ENCODE peak calls at places on chromosomes 1 and 21, in eight cellular contexts. One of them, this sample, is unnamed. For H3K36me3, the result is how much of the 10 kb centered on the place peaks cover.

GRCh38 chr1:40664167-40664537 is 1.3 kb downstream of the RIMS3 start:
- DNase-seq in kidney epithelial cell: no peak
- DNase-seq in Karpas-422: no peak
- DNase-seq in Peyer's patch: no peak
- DNase-seq in GM06990: no peak
- DNase-seq in endodermal cell: no peak
- DNase-seq in HCT116: no peak
- DNase-seq in pancreas: no peak
- DNase-seq in this sample: no peak

GRCh38 chr1:19979494-19979977 is at the start of gene PLA2G2A:
- DNase-seq in kidney epithelial cell: no peak
- DNase-seq in Karpas-422: no peak
- DNase-seq in Peyer's patch: no peak
- DNase-seq in GM06990: no peak
- DNase-seq in endodermal cell: no peak
- DNase-seq in HCT116: no peak
- DNase-seq in pancreas: no peak
- DNase-seq in this sample: no peak

GRCh38 chr1:52444465-52444864 is 40.1 kb downstream of the PRPF38A start:
- DNase-seq in kidney epithelial cell: no peak
- DNase-seq in Karpas-422: no peak
- DNase-seq in Peyer's patch: no peak
- DNase-seq in GM06990: no peak
- DNase-seq in endodermal cell: no peak
- DNase-seq in HCT116: no peak
- DNase-seq in pancreas: no peak
- DNase-seq in this sample: no peak

GRCh38 chr1:28078680-28079626 is 9.5 kb downstream of the EYA3 start:
- DNase-seq in kidney epithelial cell: peak
- DNase-seq in Karpas-422: no peak
- DNase-seq in Peyer's patch: no peak
- DNase-seq in GM06990: no peak
- DNase-seq in endodermal cell: no peak
- DNase-seq in HCT116: peak
- DNase-seq in pancreas: no peak
- DNase-seq in this sample: no peak

GRCh38 chr1:7975212-7975865 is 13.8 kb downstream of the PARK7 start:
- DNase-seq in kidney epithelial cell: no peak
- DNase-seq in Karpas-422: peak
- DNase-seq in Peyer's patch: peak
- DNase-seq in GM06990: no peak
- DNase-seq in endodermal cell: peak
- DNase-seq in HCT116: peak
- DNase-seq in pancreas: peak
- DNase-seq in this sample: no peak

GRCh38 chr1:155135416-155136197 is at the start of gene SLC50A1:
- DNase-seq in kidney epithelial cell: peak
- DNase-seq in Karpas-422: peak
- DNase-seq in Peyer's patch: peak
- DNase-seq in GM06990: peak
- DNase-seq in endodermal cell: peak
- DNase-seq in HCT116: peak
- DNase-seq in pancreas: peak
- DNase-seq in this sample: peak

GRCh38 chr1:71179997-71180396 is 99.2 kb upstream of the ZRANB2 start:
- DNase-seq in kidney epithelial cell: no peak
- DNase-seq in Karpas-422: no peak
- DNase-seq in Peyer's patch: no peak
- DNase-seq in GM06990: no peak
- DNase-seq in endodermal cell: no peak
- DNase-seq in HCT116: no peak
- DNase-seq in pancreas: no peak
- DNase-seq in this sample: no peak

GRCh38 chr1:94947453-94947852 is 20.5 kb upstream of the CNN3 start:
- DNase-seq in kidney epithelial cell: no peak
- DNase-seq in Karpas-422: no peak
- DNase-seq in Peyer's patch: no peak
- DNase-seq in GM06990: no peak
- DNase-seq in endodermal cell: no peak
- DNase-seq in HCT116: no peak
- DNase-seq in pancreas: no peak
- DNase-seq in this sample: peak

GRCh38 chr1:71351438-71351837 is 270.6 kb upstream of the ZRANB2 start:
- DNase-seq in kidney epithelial cell: no peak
- DNase-seq in Karpas-422: no peak
- DNase-seq in Peyer's patch: no peak
- DNase-seq in GM06990: no peak
- DNase-seq in endodermal cell: no peak
- DNase-seq in HCT116: no peak
- DNase-seq in pancreas: no peak
- DNase-seq in this sample: peak

GRCh38 chr1:190738321-190738720 is 260.7 kb upstream of the BRINP3 start:
- DNase-seq in kidney epithelial cell: no peak
- DNase-seq in Karpas-422: no peak
- DNase-seq in Peyer's patch: no peak
- DNase-seq in GM06990: no peak
- DNase-seq in endodermal cell: no peak
- DNase-seq in HCT116: no peak
- DNase-seq in pancreas: no peak
- DNase-seq in this sample: no peak

GRCh38 chr1:176949033-176949662 is 215.4 kb downstream of the ASTN1 start:
- DNase-seq in kidney epithelial cell: peak
- DNase-seq in Karpas-422: peak
- DNase-seq in Peyer's patch: peak
- DNase-seq in GM06990: peak
- DNase-seq in endodermal cell: peak
- DNase-seq in HCT116: peak
- DNase-seq in pancreas: peak
- DNase-seq in this sample: no peak

GRCh38 chr1:2213576-2214505 is 14.3 kb upstream of the SKI start:
- DNase-seq in kidney epithelial cell: no peak
- DNase-seq in Karpas-422: no peak
- DNase-seq in Peyer's patch: no peak
- DNase-seq in GM06990: no peak
- DNase-seq in endodermal cell: peak
- DNase-seq in HCT116: no peak
- DNase-seq in pancreas: peak
- DNase-seq in this sample: no peak

GRCh38 chr21:37383066-37383465 is 16.5 kb downstream of the DYRK1A start:
- DNase-seq in kidney epithelial cell: no peak
- DNase-seq in Karpas-422: peak
- DNase-seq in Peyer's patch: no peak
- DNase-seq in GM06990: no peak
- DNase-seq in endodermal cell: no peak
- DNase-seq in HCT116: no peak
- DNase-seq in pancreas: no peak
- DNase-seq in this sample: no peak

GRCh38 chr1:44289530-44289929 is 65.5 kb downstream of the ERI3 start:
- DNase-seq in kidney epithelial cell: no peak
- DNase-seq in Karpas-422: no peak
- DNase-seq in Peyer's patch: peak
- DNase-seq in GM06990: no peak
- DNase-seq in endodermal cell: no peak
- DNase-seq in HCT116: no peak
- DNase-seq in pancreas: no peak
- DNase-seq in this sample: no peak

GRCh38 chr1:219312967-219313366 is 139.3 kb downstream of the LYPLAL1 start:
- DNase-seq in kidney epithelial cell: peak
- DNase-seq in Karpas-422: no peak
- DNase-seq in Peyer's patch: no peak
- DNase-seq in GM06990: no peak
- DNase-seq in endodermal cell: no peak
- DNase-seq in HCT116: no peak
- DNase-seq in pancreas: no peak
- DNase-seq in this sample: no peak

DNA sequence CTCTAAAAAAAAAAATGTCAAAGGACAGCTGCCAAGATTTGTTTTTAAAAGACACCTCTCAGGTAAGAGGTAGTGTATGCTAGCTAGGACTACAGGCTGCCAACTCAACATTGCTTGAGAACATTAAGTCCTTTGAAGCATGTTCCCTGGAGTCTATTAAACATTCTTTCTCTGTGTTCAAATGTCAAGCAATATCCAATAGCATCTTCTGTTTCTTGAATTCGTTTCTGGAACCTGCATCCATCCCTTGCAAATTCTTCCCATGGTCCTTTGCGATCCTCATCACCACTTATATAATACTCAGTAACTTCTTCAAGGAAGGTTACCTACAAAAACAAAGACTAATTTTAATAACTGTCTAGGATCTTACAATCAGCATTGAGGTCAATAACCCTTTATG is 5.6 kb downstream of the PPP1R15B start:
- DNase-seq in kidney epithelial cell: no peak
- DNase-seq in Karpas-422: no peak
- DNase-seq in Peyer's patch: no peak
- DNase-seq in GM06990: no peak
- DNase-seq in endodermal cell: no peak
- DNase-seq in HCT116: no peak
- DNase-seq in pancreas: no peak
- DNase-seq in this sample: no peak
- H3K36me3 ChIP-seq in kidney epithelial cell: under half
- H3K36me3 ChIP-seq in Karpas-422: under half
- H3K36me3 ChIP-seq in Peyer's patch: under half
- H3K36me3 ChIP-seq in GM06990: under half
- H3K36me3 ChIP-seq in endodermal cell: half or more
- H3K36me3 ChIP-seq in HCT116: under half
- H3K36me3 ChIP-seq in pancreas: under half
- H3K36me3 ChIP-seq in this sample: under half

DNA sequence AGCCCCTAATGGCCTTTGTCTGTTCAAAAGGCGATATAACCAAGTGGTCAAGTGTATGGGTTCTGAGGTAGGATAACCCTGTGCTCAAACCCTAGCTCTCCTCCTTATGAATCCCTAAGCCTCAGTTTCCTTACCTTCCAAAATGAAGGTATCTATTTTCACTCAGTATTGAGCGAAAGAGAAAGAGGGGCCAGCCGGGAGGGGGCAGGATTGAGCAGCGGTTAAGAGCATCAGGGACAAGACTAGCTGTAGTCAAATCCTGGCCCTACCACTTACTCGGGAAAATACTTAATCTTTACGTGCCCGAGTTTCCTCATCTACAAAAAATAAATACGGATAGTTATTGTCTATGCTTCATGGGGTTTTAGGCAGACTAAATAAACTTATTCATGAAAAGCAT is 25.7 kb downstream of the LY9 start:
- DNase-seq in kidney epithelial cell: no peak
- DNase-seq in Karpas-422: no peak
- DNase-seq in Peyer's patch: no peak
- DNase-seq in GM06990: no peak
- DNase-seq in endodermal cell: no peak
- DNase-seq in HCT116: no peak
- DNase-seq in pancreas: no peak
- DNase-seq in this sample: no peak
- H3K36me3 ChIP-seq in kidney epithelial cell: under half
- H3K36me3 ChIP-seq in Karpas-422: under half
- H3K36me3 ChIP-seq in Peyer's patch: under half
- H3K36me3 ChIP-seq in GM06990: under half
- H3K36me3 ChIP-seq in endodermal cell: under half
- H3K36me3 ChIP-seq in HCT116: under half
- H3K36me3 ChIP-seq in pancreas: under half
- H3K36me3 ChIP-seq in this sample: under half

GRCh38 chr1:32303997-32304622 is 12.2 kb downstream of the HDAC1 start:
- DNase-seq in kidney epithelial cell: no peak
- DNase-seq in Karpas-422: no peak
- DNase-seq in Peyer's patch: no peak
- DNase-seq in GM06990: no peak
- DNase-seq in endodermal cell: no peak
- DNase-seq in HCT116: no peak
- DNase-seq in pancreas: no peak
- DNase-seq in this sample: no peak
- H3K36me3 ChIP-seq in kidney epithelial cell: under half
- H3K36me3 ChIP-seq in Karpas-422: half or more
- H3K36me3 ChIP-seq in Peyer's patch: under half
- H3K36me3 ChIP-seq in GM06990: under half
- H3K36me3 ChIP-seq in endodermal cell: under half
- H3K36me3 ChIP-seq in HCT116: under half
- H3K36me3 ChIP-seq in pancreas: under half
- H3K36me3 ChIP-seq in this sample: under half

GRCh38 chr1:186386725-186387383 is 11.2 kb downstream of the ODR4 start:
- DNase-seq in kidney epithelial cell: no peak
- DNase-seq in Karpas-422: no peak
- DNase-seq in Peyer's patch: no peak
- DNase-seq in GM06990: no peak
- DNase-seq in endodermal cell: no peak
- DNase-seq in HCT116: no peak
- DNase-seq in pancreas: no peak
- DNase-seq in this sample: no peak
- H3K36me3 ChIP-seq in kidney epithelial cell: under half
- H3K36me3 ChIP-seq in Karpas-422: under half
- H3K36me3 ChIP-seq in Peyer's patch: half or more
- H3K36me3 ChIP-seq in GM06990: under half
- H3K36me3 ChIP-seq in endodermal cell: half or more
- H3K36me3 ChIP-seq in HCT116: half or more
- H3K36me3 ChIP-seq in pancreas: under half
- H3K36me3 ChIP-seq in this sample: under half

DNA sequence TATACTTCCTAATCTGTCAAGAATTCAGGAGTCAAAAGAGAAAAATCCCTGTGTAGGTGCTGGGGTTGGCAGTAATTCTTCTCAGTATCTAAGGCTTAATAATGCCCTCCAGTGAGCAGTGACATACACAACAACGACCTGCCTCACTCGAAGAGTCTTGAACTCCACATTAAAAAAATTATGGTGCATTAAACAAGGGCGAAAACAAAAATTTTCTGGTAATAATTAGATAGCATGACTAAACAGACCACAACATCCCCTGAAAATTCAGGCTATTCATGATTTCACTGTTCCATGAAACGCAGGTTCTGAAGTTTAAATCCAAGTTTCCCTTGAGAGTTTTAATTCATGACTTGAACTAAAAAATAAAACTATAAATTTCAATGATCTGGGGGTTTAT is 5.1 kb downstream of the SRSF4 start:
- DNase-seq in kidney epithelial cell: no peak
- DNase-seq in Karpas-422: no peak
- DNase-seq in Peyer's patch: no peak
- DNase-seq in GM06990: no peak
- DNase-seq in endodermal cell: peak
- DNase-seq in HCT116: no peak
- DNase-seq in pancreas: no peak
- DNase-seq in this sample: peak
- H3K36me3 ChIP-seq in kidney epithelial cell: under half
- H3K36me3 ChIP-seq in Karpas-422: under half
- H3K36me3 ChIP-seq in Peyer's patch: under half
- H3K36me3 ChIP-seq in GM06990: under half
- H3K36me3 ChIP-seq in endodermal cell: half or more
- H3K36me3 ChIP-seq in HCT116: under half
- H3K36me3 ChIP-seq in pancreas: under half
- H3K36me3 ChIP-seq in this sample: under half

GRCh38 chr1:157540160-157540748 is 12.1 kb downstream of the FCRL5 start:
- DNase-seq in kidney epithelial cell: no peak
- DNase-seq in Karpas-422: no peak
- DNase-seq in Peyer's patch: no peak
- DNase-seq in GM06990: no peak
- DNase-seq in endodermal cell: no peak
- DNase-seq in HCT116: no peak
- DNase-seq in pancreas: no peak
- DNase-seq in this sample: no peak

GRCh38 chr1:157540852-157541251 is 11.5 kb downstream of the FCRL5 start:
- DNase-seq in kidney epithelial cell: no peak
- DNase-seq in Karpas-422: no peak
- DNase-seq in Peyer's patch: no peak
- DNase-seq in GM06990: no peak
- DNase-seq in endodermal cell: no peak
- DNase-seq in HCT116: no peak
- DNase-seq in pancreas: no peak
- DNase-seq in this sample: no peak

GRCh38 chr1:157542676-157543075 is 9.6 kb downstream of the FCRL5 start:
- DNase-seq in kidney epithelial cell: peak
- DNase-seq in Karpas-422: no peak
- DNase-seq in Peyer's patch: no peak
- DNase-seq in GM06990: no peak
- DNase-seq in endodermal cell: no peak
- DNase-seq in HCT116: no peak
- DNase-seq in pancreas: peak
- DNase-seq in this sample: no peak

GRCh38 chr1:157539568-157539967 is 12.7 kb downstream of the FCRL5 start:
- DNase-seq in kidney epithelial cell: no peak
- DNase-seq in Karpas-422: no peak
- DNase-seq in Peyer's patch: no peak
- DNase-seq in GM06990: no peak
- DNase-seq in endodermal cell: no peak
- DNase-seq in HCT116: no peak
- DNase-seq in pancreas: no peak
- DNase-seq in this sample: no peak
- H3K36me3 ChIP-seq in kidney epithelial cell: under half
- H3K36me3 ChIP-seq in Karpas-422: under half
- H3K36me3 ChIP-seq in Peyer's patch: under half
- H3K36me3 ChIP-seq in GM06990: under half
- H3K36me3 ChIP-seq in endodermal cell: under half
- H3K36me3 ChIP-seq in HCT116: under half
- H3K36me3 ChIP-seq in pancreas: under half
- H3K36me3 ChIP-seq in this sample: under half

This sample was measured in BJ.